ENCODE peak calls at places on chromosome 6, in four cellular contexts. U is upper lobe of right lung, X is psoas muscle, L is stomach. M is an unnamed sample.

GRCh38 chr6:17968081-17968518 is 19.3 kb downstream of the KIF13A start:
- DNase-seq in U (no peak), L (no peak), X (peak; percentile 64), M (no peak)

GRCh38 chr6:32519117-32519909 is 10.8 kb downstream of the HLA-DRB5 start:
- DNase-seq in L (no peak), U (no peak), X (no peak), M (no peak)

GRCh38 chr6:40490508-40490907 is 96.7 kb downstream of the LRFN2 start:
- DNase-seq in U (no peak), X (no peak), L (no peak), M (no peak)

GRCh38 chr6:117591405-117591804 is 10.9 kb downstream of the GOPC start:
- DNase-seq in X (no peak), U (no peak), L (no peak), M (no peak)

GRCh38 chr6:127436578-127437110 is 22.5 kb downstream of the KIAA0408 start:
- DNase-seq in U (no peak), X (no peak), L (no peak), M (no peak)

GRCh38 chr6:159608961-159609673 is 83.9 kb downstream of the SOD2 start:
- DNase-seq in U (no peak), L (no peak), X (no peak), M (no peak)

GRCh38 chr6:53192590-53193232 is 44.1 kb upstream of the GCM1 start:
- DNase-seq in L (no peak), X (no peak), U (no peak), M (peak; percentile 14)

GRCh38 chr6:78875505-78875904 is 8.2 kb downstream of the IRAK1BP1 start:
- DNase-seq in X (no peak), L (no peak), U (no peak), M (no peak)

GRCh38 chr6:140661691-140662090 is 1287.2 kb upstream of the CITED2 start:
- DNase-seq in X (no peak), U (no peak), L (no peak), M (no peak)

GRCh38 chr6:40816601-40817000 is 222.4 kb downstream of the UNC5CL start:
- DNase-seq in X (no peak), U (no peak), L (no peak), M (no peak)

GRCh38 chr6:53866231-53866630 is 71.4 kb downstream of the LRRC1 start:
- DNase-seq in U (no peak), X (no peak), L (no peak), M (no peak)

GRCh38 chr6:149473080-149474052 is 11.4 kb downstream of the ZC3H12D start:
- DNase-seq in U (no peak), L (peak; percentile 44), X (no peak), M (no peak)

GRCh38 chr6:66086532-66086931 is 379.5 kb upstream of the EYS start:
- DNase-seq in U (no peak), X (no peak), L (no peak), M (no peak)

GRCh38 chr6:152313542-152314482 is 323.4 kb downstream of the SYNE1 start:
- DNase-seq in X (no peak), U (no peak), L (no peak), M (no peak)

GRCh38 chr6:103522045-103522444 is 1337.7 kb downstream of the HACE1 start:
- DNase-seq in X (no peak), L (no peak), U (no peak), M (no peak)

GRCh38 chr6:135522975-135523692 is 25.6 kb upstream of the AHI1 start:
- DNase-seq in L (no peak), U (no peak), X (no peak), M (no peak)

GRCh38 chr6:112279044-112279916 is 24.9 kb upstream of the LAMA4 start:
- DNase-seq in X (no peak), L (no peak), U (no peak), M (no peak)

GRCh38 chr6:91097316-91097878 is 510.5 kb upstream of the MAP3K7 start:
- DNase-seq in L (no peak), U (no peak), X (peak; percentile 68), M (no peak)

GRCh38 chr6:121521164-121521555 is 85.7 kb downstream of the GJA1 start:
- DNase-seq in L (no peak), U (no peak), X (no peak), M (no peak)

GRCh38 chr6:21053612-21054011 is 519.4 kb downstream of the CDKAL1 start:
- DNase-seq in X (no peak), U (no peak), L (no peak), M (no peak)

GRCh38 chr6:137112067-137112355 is 61.4 kb downstream of the IL22RA2 start:
- DNase-seq in X (no peak), L (no peak), U (no peak), M (no peak)

GRCh38 chr6:15184441-15184861 is 61.4 kb upstream of the JARID2 start:
- DNase-seq in L (no peak), X (no peak), U (no peak), M (no peak)

GRCh38 chr6:44238687-44239350 is 8.1 kb upstream of the HSP90AB1 start:
- DNase-seq in L (no peak), U (no peak), X (peak; percentile 12), M (no peak)

GRCh38 chr6:169454204-169454871 is 200.7 kb upstream of the THBS2 start:
- DNase-seq in X (peak; percentile 62), L (no peak), U (no peak), M (no peak)

GRCh38 chr6:169867751-169868191 is 116.3 kb downstream of the ERMARD start:
- DNase-seq in X (no peak), L (peak; percentile 22), U (no peak), M (no peak)

GRCh38 chr6:158605266-158605878 is 39.2 kb downstream of the DYNLT1 start:
- DNase-seq in L (peak; percentile 61), X (no peak), U (no peak), M (peak; percentile 55)

GRCh38 chr6:36618366-36619355 is 24.5 kb downstream of the SRSF3 start:
- DNase-seq in X (no peak), U (no peak), L (no peak), M (no peak)

GRCh38 chr6:11729083-11729482 is 49.5 kb downstream of the ADTRP start:
- DNase-seq in L (no peak), X (no peak), U (no peak), M (no peak)

GRCh38 chr6:78749326-78749725 is 118.0 kb upstream of the IRAK1BP1 start:
- DNase-seq in L (no peak), X (no peak), U (no peak), M (no peak)

GRCh38 chr6:39772559-39773283 is 19.5 kb upstream of the DAAM2 start:
- DNase-seq in L (no peak), U (no peak), X (no peak), M (peak; percentile 10)

GRCh38 chr6:12291083-12291784 is 1.1 kb downstream of the EDN1 start:
- DNase-seq in L (no peak), U (no peak), X (no peak), M (no peak)

GRCh38 chr6:91081452-91082067 is 494.7 kb upstream of the MAP3K7 start:
- DNase-seq in L (no peak), X (no peak), U (no peak), M (peak; percentile 27)

GRCh38 chr6:121335111-121336008 is 1.1 kb upstream of the TBC1D32 start:
- DNase-seq in U (no peak), X (no peak), L (no peak), M (no peak)

GRCh38 chr6:37851997-37852524 is 32.5 kb downstream of the ZFAND3 start:
- DNase-seq in L (no peak), X (no peak), U (no peak), M (no peak)

GRCh38 chr6:44250718-44251123 is 3.8 kb downstream of the HSP90AB1 start:
- DNase-seq in X (no peak), U (no peak), L (no peak), M (no peak)

GRCh38 chr6:35474129-35474977 is 6.2 kb downstream of the RPL10A start:
- DNase-seq in L (no peak), X (peak; percentile 51), U (no peak), M (no peak)
- H3K36me3 ChIP-seq in L (peaks cover 95% of the 10 kb centered on the region), X (peaks cover 92% of the 10 kb centered on the region), U (peaks cover 49% of the 10 kb centered on the region), M (no peaks in the 10 kb centered on the region)

GRCh38 chr6:73421534-73421933 is 26.9 kb downstream of the DDX43 start:
- DNase-seq in X (no peak), U (no peak), L (no peak), M (peak; percentile 42)

GRCh38 chr6:73413102-73413501 is 18.5 kb downstream of the DDX43 start:
- DNase-seq in U (no peak), L (no peak), X (no peak), M (no peak)

GRCh38 chr6:73418081-73418741 is 23.6 kb downstream of the DDX43 start:
- DNase-seq in L (no peak), U (no peak), X (no peak), M (no peak)
- H3K27ac ChIP-seq in L (no peak overlapping the region), U (no peak overlapping the region), X (no peak overlapping the region), M (no peak overlapping the region)

GRCh38 chr6:87259791-87260190 is 62.6 kb upstream of the SMIM8 start:
- DNase-seq in L (no peak), U (no peak), X (no peak), M (no peak)

GRCh38 chr6:87257046-87257445 is 65.3 kb upstream of the SMIM8 start:
- DNase-seq in X (no peak), U (no peak), L (no peak), M (no peak)

GRCh38 chr6:87257975-87258374 is 64.4 kb upstream of the SMIM8 start:
- DNase-seq in L (no peak), U (no peak), X (no peak), M (no peak)

GRCh38 chr6:87261534-87261933 is 60.9 kb upstream of the SMIM8 start:
- DNase-seq in U (no peak), X (no peak), L (no peak), M (no peak)

DNA sequence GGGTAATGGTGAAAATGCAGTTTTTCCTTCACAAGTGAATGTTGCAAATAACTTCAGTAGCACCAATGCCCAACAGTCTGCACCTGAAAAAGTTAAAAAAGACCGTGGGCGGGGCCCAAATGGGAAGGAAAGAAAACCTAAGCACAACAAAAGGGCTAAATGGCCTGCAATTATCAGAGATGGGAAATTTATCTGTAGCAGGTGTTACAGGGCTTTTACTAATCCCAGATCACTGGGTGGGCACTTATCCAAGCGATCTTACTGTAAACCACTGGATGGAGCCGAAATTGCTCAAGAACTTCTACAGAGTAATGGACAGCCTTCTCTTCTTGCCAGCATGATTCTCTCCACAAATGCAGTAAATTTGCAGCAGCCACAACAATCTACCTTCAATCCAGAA is 64.8 kb upstream of the SMIM8 start:
- DNase-seq in L (no peak), U (no peak), X (no peak), M (no peak)
- H3K9me3 ChIP-seq in L (no peaks in the 10 kb centered on the region), U (no peaks in the 10 kb centered on the region), X (no peaks in the 10 kb centered on the region), M (no peaks in the 10 kb centered on the region)

GRCh38 chr6:47598367-47598766 is 100.0 kb upstream of the ADGRF4 start:
- DNase-seq in U (no peak), L (no peak), X (no peak), M (no peak)

GRCh38 chr6:47593979-47594378 is 104.4 kb upstream of the ADGRF4 start:
- DNase-seq in X (no peak), U (no peak), L (no peak), M (no peak)

GRCh38 chr6:47599512-47599911 is 98.9 kb upstream of the ADGRF4 start:
- DNase-seq in X (no peak), L (no peak), U (no peak), M (no peak)

GRCh38 chr6:47592466-47592865 is 105.9 kb upstream of the ADGRF4 start:
- DNase-seq in X (no peak), L (no peak), U (no peak), M (no peak)

DNA sequence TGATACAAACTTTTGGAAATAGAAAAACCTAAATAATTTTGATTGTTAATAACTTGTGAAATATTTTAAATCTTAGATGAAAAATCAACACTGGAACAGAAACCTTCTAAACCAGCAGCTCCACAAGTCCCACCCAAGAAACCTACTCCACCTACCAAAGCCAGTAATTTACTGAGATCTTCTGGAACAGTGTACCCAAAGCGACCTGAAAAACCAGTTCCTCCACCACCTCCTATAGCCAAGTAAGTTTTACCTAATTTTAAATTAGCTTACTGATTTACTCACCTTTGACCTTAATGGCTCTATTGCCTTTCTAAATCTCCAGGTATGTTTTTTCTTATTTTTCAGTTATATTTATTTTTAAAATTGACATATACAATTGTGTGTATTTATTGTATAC is 102.6 kb upstream of the ADGRF4 start:
- DNase-seq in L (no peak), X (no peak), U (no peak), M (peak; percentile 50)
- H3K36me3 ChIP-seq in L (peaks cover 64% of the 10 kb centered on the region), X (peaks cover 35% of the 10 kb centered on the region), U (peaks cover 26% of the 10 kb centered on the region), M (no peaks in the 10 kb centered on the region)

M was measured in prostate gland.